ENCODE peak calls at places on chromosomes 4 and X, in ten cellular contexts. V is NCI-H2081; B is fibroblast of lung; K is activated CD4-positive, CD25-positive, alpha-beta regulatory T cell treated with anti-CD3 and anti-CD28 coated beads, Interleukin-2, amount 50 U/mL, for 16 hours; A is iPS-NIHi11; O is choroid plexus epithelial cell; W is NCI-H1694; G is fibroblast of pulmonary artery; S is CD8-positive, alpha-beta memory T cell; N is coronary artery. Z is an unnamed sample.

GRCh38 chrX:13569479-13570244 is at the start of gene EGFL6:
- DNase-seq in V (no peak), B (no peak), K (no peak), A (peak), O (no peak), W (no peak), G (no peak), S (no peak), N (no peak), Z (no peak)

GRCh38 chrX:154026136-154026806 is 6.6 kb upstream of the IRAK1 start:
- DNase-seq in V (no peak), B (no peak), K (no peak), A (no peak), O (no peak), W (no peak), G (no peak), S (no peak), N (no peak), Z (no peak)

GRCh38 chrX:133670394-133670793 is 255.1 kb upstream of the GPC4 start:
- DNase-seq in V (peak), B (peak), K (no peak), A (peak), O (peak), W (peak), G (peak), S (no peak), N (no peak), Z (no peak)

GRCh38 chr4:67746797-67747495 is 7.2 kb downstream of the GNRHR start:
- DNase-seq in V (no peak), B (peak), K (no peak), A (peak), O (peak), W (peak), G (peak), S (no peak), N (no peak), Z (peak)

GRCh38 chr4:108786351-108786750 is 23.5 kb upstream of the ETNPPL start:
- DNase-seq in V (no peak), B (no peak), K (no peak), A (no peak), O (no peak), W (no peak), G (no peak), S (no peak), N (no peak), Z (no peak)

GRCh38 chr4:13476915-13477314 is 7.2 kb downstream of the RAB28 start:
- DNase-seq in V (no peak), B (peak), K (no peak), A (no peak), O (peak), W (no peak), G (peak), S (no peak), N (no peak), Z (no peak)

GRCh38 chr4:163755013-163755412 is 260.5 kb downstream of the TMA16 start:
- DNase-seq in V (peak), B (peak), K (no peak), A (no peak), O (peak), W (no peak), G (no peak), S (no peak), N (no peak), Z (peak)

GRCh38 chrX:68440438-68440837 is 7.1 kb upstream of the OPHN1 start:
- DNase-seq in V (no peak), B (no peak), K (no peak), A (no peak), O (no peak), W (no peak), G (no peak), S (no peak), N (no peak), Z (no peak)

GRCh38 chr4:1866095-1866755 is 5.0 kb upstream of the NSD2 start:
- DNase-seq in V (peak), B (no peak), K (no peak), A (no peak), O (no peak), W (no peak), G (no peak), S (no peak), N (no peak), Z (no peak)

GRCh38 chr4:27178066-27178465 is 317.4 kb downstream of the STIM2 start:
- DNase-seq in V (peak), B (peak), K (no peak), A (no peak), O (no peak), W (no peak), G (no peak), S (no peak), N (no peak), Z (no peak)

GRCh38 chrX:17643528-17643927 is 93.8 kb upstream of the SCML1 start:
- DNase-seq in V (no peak), B (no peak), K (no peak), A (no peak), O (no peak), W (no peak), G (no peak), S (no peak), N (no peak), Z (no peak)

GRCh38 chrX:136215559-136215958 is 35.6 kb downstream of the MAP7D3 start:
- DNase-seq in V (no peak), B (peak), K (no peak), A (no peak), O (no peak), W (no peak), G (no peak), S (no peak), N (no peak), Z (no peak)

GRCh38 chr4:61555789-61556188 is 355.7 kb downstream of the ADGRL3 start:
- DNase-seq in V (no peak), B (peak), K (no peak), A (no peak), O (peak), W (no peak), G (peak), S (no peak), N (no peak), Z (no peak)

GRCh38 chr4:152938237-152938969 is 2.3 kb downstream of the FHDC1 start:
- DNase-seq in V (no peak), B (no peak), K (no peak), A (no peak), O (no peak), W (no peak), G (no peak), S (no peak), N (no peak), Z (no peak)

GRCh38 chrX:153649178-153649914 is 2.3 kb downstream of the DUSP9 start:
- DNase-seq in V (peak), B (no peak), K (no peak), A (peak), O (no peak), W (peak), G (no peak), S (no peak), N (no peak), Z (peak)

GRCh38 chr4:98557497-98557896 is 100.9 kb downstream of the TSPAN5 start:
- DNase-seq in V (no peak), B (peak), K (no peak), A (no peak), O (peak), W (peak), G (peak), S (no peak), N (no peak), Z (no peak)

GRCh38 chr4:168722391-168722790 is 225.5 kb downstream of the PALLD start:
- DNase-seq in V (no peak), B (peak), K (no peak), A (no peak), O (peak), W (no peak), G (peak), S (no peak), N (no peak), Z (no peak)

GRCh38 chr4:93764647-93765246 is 63.8 kb upstream of the ATOH1 start:
- DNase-seq in V (peak), B (peak), K (no peak), A (peak), O (peak), W (peak), G (peak), S (no peak), N (no peak), Z (no peak)

GRCh38 chr4:151434183-151434860 is 25.3 kb downstream of the FHIP1A start:
- DNase-seq in V (no peak), B (peak), K (no peak), A (no peak), O (peak), W (no peak), G (peak), S (no peak), N (no peak), Z (no peak)

GRCh38 chrX:14729058-14729457 is 143.8 kb downstream of the FANCB start:
- DNase-seq in V (no peak), B (peak), K (no peak), A (no peak), O (peak), W (no peak), G (no peak), S (no peak), N (no peak), Z (no peak)

GRCh38 chrX:75038925-75039324 is 113.7 kb upstream of the NEXMIF start:
- DNase-seq in V (no peak), B (peak), K (no peak), A (peak), O (peak), W (no peak), G (peak), S (no peak), N (no peak), Z (no peak)

GRCh38 chr4:145881991-145882390 is 56.6 kb downstream of the ZNF827 start:
- DNase-seq in V (peak), B (no peak), K (no peak), A (peak), O (no peak), W (no peak), G (no peak), S (no peak), N (no peak), Z (no peak)

GRCh38 chr4:81404294-81404693 is 67.4 kb downstream of the RASGEF1B start:
- DNase-seq in V (no peak), B (no peak), K (no peak), A (no peak), O (peak), W (no peak), G (no peak), S (no peak), N (no peak), Z (no peak)

GRCh38 chr4:25310066-25310824 is 2.3 kb upstream of the ZCCHC4 start:
- DNase-seq in V (no peak), B (no peak), K (no peak), A (no peak), O (no peak), W (no peak), G (no peak), S (no peak), N (no peak), Z (no peak)

GRCh38 chr4:26873391-26874026 is 12.9 kb downstream of the STIM2 start:
- DNase-seq in V (no peak), B (no peak), K (no peak), A (no peak), O (no peak), W (no peak), G (no peak), S (peak), N (no peak), Z (no peak)

GRCh38 chrX:119421306-119421705 is 22.2 kb downstream of the SLC25A43 start:
- DNase-seq in V (no peak), B (no peak), K (no peak), A (no peak), O (no peak), W (no peak), G (no peak), S (no peak), N (no peak), Z (no peak)

GRCh38 chr4:183478926-183479325 is 25.9 kb upstream of the ING2 start:
- DNase-seq in V (no peak), B (no peak), K (no peak), A (no peak), O (no peak), W (no peak), G (no peak), S (no peak), N (no peak), Z (no peak)

GRCh38 chrX:48960291-48960690 is 2.9 kb upstream of the OTUD5 start:
- DNase-seq in V (no peak), B (no peak), K (no peak), A (no peak), O (no peak), W (no peak), G (no peak), S (no peak), N (no peak), Z (no peak)

GRCh38 chr4:140309124-140309870 is 64.1 kb upstream of the SCOC start:
- DNase-seq in V (no peak), B (peak), K (no peak), A (peak), O (peak), W (no peak), G (peak), S (no peak), N (no peak), Z (no peak)

GRCh38 chrX:108417257-108417656 is 21.0 kb downstream of the COL4A6 start:
- DNase-seq in V (no peak), B (no peak), K (no peak), A (no peak), O (no peak), W (no peak), G (no peak), S (no peak), N (no peak), Z (no peak)

GRCh38 chr4:99135541-99136173 is 8.4 kb downstream of the ADH4 start:
- DNase-seq in V (no peak), B (no peak), K (no peak), A (no peak), O (no peak), W (no peak), G (no peak), S (no peak), N (no peak), Z (no peak)

GRCh38 chrX:24242649-24243556 is 71.0 kb downstream of the SUPT20HL2 start:
- DNase-seq in V (no peak), B (peak), K (no peak), A (no peak), O (peak), W (no peak), G (peak), S (no peak), N (peak), Z (no peak)

GRCh38 chrX:84186603-84187358 is 1.2 kb downstream of the RPS6KA6 start:
- DNase-seq in V (peak), B (peak), K (no peak), A (no peak), O (peak), W (no peak), G (no peak), S (no peak), N (no peak), Z (no peak)

GRCh38 chr4:21790437-21791029 is 158.0 kb downstream of the KCNIP4 start:
- DNase-seq in V (peak), B (peak), K (no peak), A (no peak), O (peak), W (peak), G (peak), S (no peak), N (no peak), Z (no peak)

GRCh38 chrX:7263961-7264360 is 116.0 kb upstream of the PUDP start:
- DNase-seq in V (no peak), B (no peak), K (no peak), A (no peak), O (no peak), W (no peak), G (no peak), S (no peak), N (no peak), Z (no peak)